ENCODE peak calls at places on chromosomes 6 and 20, in six cellular contexts. M is stimulated activated CD4-positive, alpha-beta T cell treated with anti-CD3 and anti-CD28 coated beads, Interleukin-15, amount 100 ng/mL, for 24 hours; U is tibial artery; S is transverse colon; L is hepatocyte; G is NCI-H748 treated with DMSO at 0.1 percent for 48 hours. P is an unnamed sample.

GRCh38 chr20:57708694-57709673 is 831 bp downstream of the PMEPA1 start:
- DNase-seq in M (peak), U (peak), S (no peak), L (peak), G (no peak), P (peak)

GRCh38 chr20:58692579-58693225 is at the start of gene NPEPL1:
- DNase-seq in M (peak), U (no peak), S (peak), L (peak), G (no peak), P (peak)

GRCh38 chr20:46040902-46041535 is 12.0 kb downstream of the SLC12A5 start:
- DNase-seq in M (peak), U (no peak), S (no peak), L (peak), G (no peak), P (peak)

GRCh38 chr6:52815167-52816092 is 11.8 kb upstream of the GSTA1 start:
- DNase-seq in M (peak), U (peak), S (peak), L (peak), G (peak), P (peak)

GRCh38 chr6:136586295-136586694 is 36.1 kb upstream of the MAP7 start:
- DNase-seq in M (no peak), U (no peak), S (no peak), L (peak), G (no peak), P (peak)

GRCh38 chr6:1636971-1637871 is 27.5 kb downstream of the FOXC1 start:
- DNase-seq in M (no peak), U (no peak), S (no peak), L (no peak), G (no peak), P (no peak)

GRCh38 chr6:111590209-111590955 is 15.3 kb downstream of the TRAF3IP2 start:
- DNase-seq in M (no peak), U (no peak), S (no peak), L (no peak), G (no peak), P (no peak)

GRCh38 chr20:44114755-44115044 is 72.3 kb downstream of the JPH2 start:
- DNase-seq in M (no peak), U (no peak), S (no peak), L (no peak), G (no peak), P (no peak)

GRCh38 chr6:73704260-73704659 is 8.3 kb downstream of the CD109 start:
- DNase-seq in M (peak), U (no peak), S (no peak), L (peak), G (no peak), P (peak)

GRCh38 chr6:3612341-3613041 is 139.0 kb downstream of the PXDC1 start:
- DNase-seq in M (no peak), U (no peak), S (no peak), L (peak), G (peak), P (peak)

GRCh38 chr6:45920819-45921511 is 94.7 kb downstream of the CLIC5 start:
- DNase-seq in M (peak), U (no peak), S (no peak), L (no peak), G (no peak), P (no peak)

GRCh38 chr20:31570735-31571617 is 34.1 kb upstream of the ID1 start:
- DNase-seq in M (no peak), U (no peak), S (peak), L (peak), G (no peak), P (peak)

GRCh38 chr20:54067606-54068174 is 2.7 kb downstream of the BCAS1 start:
- DNase-seq in M (no peak), U (no peak), S (peak), L (peak), G (no peak), P (peak)

GRCh38 chr6:42714098-42714761 is 8.2 kb downstream of the PRPH2 start:
- DNase-seq in M (no peak), U (no peak), S (no peak), L (no peak), G (no peak), P (no peak)

GRCh38 chr6:11848852-11849731 is 70.5 kb upstream of the ADTRP start:
- DNase-seq in M (no peak), U (no peak), S (no peak), L (no peak), G (no peak), P (no peak)

GRCh38 chr20:25499031-25499430 is 86.3 kb downstream of the NINL start:
- DNase-seq in M (no peak), U (no peak), S (no peak), L (no peak), G (no peak), P (no peak)

GRCh38 chr6:158654498-158654897 is 4.6 kb downstream of the SYTL3 start:
- DNase-seq in M (no peak), U (peak), S (peak), L (peak), G (no peak), P (peak)

GRCh38 chr20:50866036-50866685 is 65.1 kb downstream of the ADNP start:
- DNase-seq in M (no peak), U (no peak), S (no peak), L (no peak), G (no peak), P (no peak)

GRCh38 chr6:152110878-152111820 is 303.7 kb downstream of the ESR1 start:
- DNase-seq in M (no peak), U (peak), S (no peak), L (no peak), G (no peak), P (peak)

GRCh38 chr6:16322666-16323312 is 84.4 kb downstream of the GMPR start:
- DNase-seq in M (peak), U (peak), S (peak), L (peak), G (no peak), P (peak)

GRCh38 chr6:89323461-89324098 is 8.5 kb upstream of the GABRR2 start:
- DNase-seq in M (no peak), U (no peak), S (no peak), L (no peak), G (no peak), P (no peak)

GRCh38 chr20:112396-112795 is 24.9 kb downstream of the DEFB125 start:
- DNase-seq in M (no peak), U (no peak), S (no peak), L (no peak), G (no peak), P (no peak)

GRCh38 chr6:111626446-111626845 is 20.8 kb upstream of the TRAF3IP2 start:
- DNase-seq in M (no peak), U (peak), S (no peak), L (no peak), G (no peak), P (no peak)

GRCh38 chr6:2004888-2005287 is 240.5 kb downstream of the GMDS start:
- DNase-seq in M (no peak), U (no peak), S (no peak), L (no peak), G (no peak), P (no peak)

GRCh38 chr20:62294516-62294915 is 8.3 kb upstream of the ADRM1 start:
- DNase-seq in M (no peak), U (no peak), S (no peak), L (no peak), G (no peak), P (no peak)

GRCh38 chr6:123616016-123616415 is 20.7 kb downstream of the TRDN start:
- DNase-seq in M (no peak), U (no peak), S (no peak), L (no peak), G (no peak), P (no peak)

GRCh38 chr6:86793649-86794048 is 143.7 kb upstream of the HTR1E start:
- DNase-seq in M (no peak), U (no peak), S (no peak), L (no peak), G (no peak), P (no peak)

GRCh38 chr6:155177369-155177961 is 86.3 kb upstream of the CLDN20 start:
- DNase-seq in M (peak), U (no peak), S (no peak), L (peak), G (peak), P (peak)